ENCODE peak calls at places on chromosomes 5 and 9, in seven cellular contexts. Z is foreskin melanocyte; A is GM03348; M is glutamatergic neuron; H is psoas muscle; X is cardiac septum; K is activated CD4-positive, alpha-beta memory T cell treated with anti-CD3 and anti-CD28 coated beads, Interleukin-2, amount 10 ng/mL, durations not matched to agents 7 days and 5 days. S is an unnamed sample.

GRCh38 chr5:58227858-58228257 is 232.0 kb downstream of the PLK2 start:
- DNase-seq in Z (no peak), A (no peak), M (no peak), H (no peak), X (no peak), K (no peak), S (no peak)

GRCh38 chr5:15008476-15008875 is 136.9 kb upstream of the ANKH start:
- DNase-seq in Z (peak), A (peak), M (peak), H (peak), X (peak), K (no peak), S (no peak)

GRCh38 chr5:136729901-136730355 is 364.6 kb upstream of the TRPC7 start:
- DNase-seq in Z (no peak), A (peak), M (no peak), H (no peak), X (no peak), K (no peak), S (no peak)

GRCh38 chr9:37968228-37968672 is 64.3 kb upstream of the SLC25A51 start:
- DNase-seq in Z (no peak), A (peak), M (no peak), H (peak), X (no peak), K (no peak), S (no peak)

GRCh38 chr9:124267271-124267807 is 9.6 kb downstream of the NEK6 start:
- DNase-seq in Z (no peak), A (peak), M (no peak), H (peak), X (no peak), K (no peak), S (no peak)

GRCh38 chr5:11588803-11589202 is 315.4 kb downstream of the CTNND2 start:
- DNase-seq in Z (no peak), A (no peak), M (peak), H (no peak), X (no peak), K (no peak), S (no peak)

GRCh38 chr5:39867923-39868322 is 443.1 kb upstream of the DAB2 start:
- DNase-seq in Z (no peak), A (no peak), M (no peak), H (no peak), X (no peak), K (no peak), S (no peak)

GRCh38 chr5:126544087-126544740 is 50.8 kb downstream of the ALDH7A1 start:
- DNase-seq in Z (peak), A (peak), M (peak), H (no peak), X (no peak), K (peak), S (peak)

GRCh38 chr9:101566904-101567724 is 27.7 kb downstream of the PPP3R2 start:
- DNase-seq in Z (no peak), A (peak), M (no peak), H (no peak), X (no peak), K (peak), S (peak)

GRCh38 chr9:136965771-136966484 is 11.4 kb upstream of the PTGDS start:
- DNase-seq in Z (no peak), A (no peak), M (no peak), H (no peak), X (no peak), K (peak), S (no peak)

GRCh38 chr5:1780621-1780945 is 19.1 kb downstream of the MRPL36 start:
- DNase-seq in Z (no peak), A (no peak), M (no peak), H (no peak), X (no peak), K (no peak), S (no peak)

GRCh38 chr5:9835121-9835770 is 205.1 kb upstream of the TAS2R1 start:
- DNase-seq in Z (no peak), A (no peak), M (no peak), H (no peak), X (no peak), K (no peak), S (no peak)

GRCh38 chr5:87127426-87127825 is 140.3 kb upstream of the RASA1 start:
- DNase-seq in Z (no peak), A (peak), M (no peak), H (no peak), X (no peak), K (no peak), S (no peak)

GRCh38 chr9:89738137-89738932 is 133.5 kb downstream of the GADD45G start:
- DNase-seq in Z (no peak), A (no peak), M (no peak), H (no peak), X (no peak), K (no peak), S (no peak)

GRCh38 chr9:36956908-36957307 is 77.2 kb downstream of the PAX5 start:
- DNase-seq in Z (no peak), A (no peak), M (no peak), H (no peak), X (peak), K (no peak), S (no peak)

GRCh38 chr5:149735066-149735465 is 5.0 kb downstream of the PPARGC1B start:
- DNase-seq in Z (no peak), A (no peak), M (no peak), H (peak), X (no peak), K (no peak), S (no peak)

GRCh38 chr5:135735831-135736230 is 98.6 kb upstream of the SLC25A48 start:
- DNase-seq in Z (no peak), A (no peak), M (no peak), H (no peak), X (no peak), K (no peak), S (no peak)

GRCh38 chr5:165157209-165157608 is 1651.8 kb downstream of the MAT2B start:
- DNase-seq in Z (no peak), A (no peak), M (no peak), H (no peak), X (no peak), K (no peak), S (no peak)

GRCh38 chr9:98807811-98808195 is 333 bp downstream of the GALNT12 start:
- DNase-seq in Z (no peak), A (peak), M (peak), H (no peak), X (no peak), K (peak), S (no peak)

GRCh38 chr5:43190755-43191603 is 1.0 kb upstream of the NIM1K start:
- DNase-seq in Z (no peak), A (peak), M (no peak), H (no peak), X (no peak), K (no peak), S (no peak)

GRCh38 chr5:72601861-72602260 is 94.7 kb upstream of the ZNF366 start:
- DNase-seq in Z (no peak), A (no peak), M (no peak), H (no peak), X (no peak), K (no peak), S (no peak)

GRCh38 chr5:30392897-30393296 is 800.6 kb upstream of the CDH6 start:
- DNase-seq in Z (no peak), A (no peak), M (no peak), H (no peak), X (no peak), K (no peak), S (no peak)

GRCh38 chr9:36017278-36017677 is 19.4 kb upstream of the RECK start:
- DNase-seq in Z (no peak), A (no peak), M (no peak), H (no peak), X (no peak), K (no peak), S (no peak)

GRCh38 chr5:60586307-60586901 is 113.6 kb downstream of the DEPDC1B start:
- DNase-seq in Z (peak), A (peak), M (no peak), H (no peak), X (no peak), K (no peak), S (no peak)

GRCh38 chr9:112112941-112113399 is 62.1 kb downstream of the SUSD1 start:
- DNase-seq in Z (no peak), A (peak), M (no peak), H (no peak), X (no peak), K (peak), S (peak)

GRCh38 chr5:133865113-133865512 is 103.3 kb downstream of the C5orf15 start:
- DNase-seq in Z (no peak), A (no peak), M (no peak), H (no peak), X (no peak), K (no peak), S (no peak)